ENCODE peak calls at places on chromosomes 4 and X, in nine cellular contexts. R, I, U, N, D, E, V, L and A are unnamed samples.

GRCh38 chr4:108426493-108426892 is 193.9 kb upstream of the RPL34 start:
- DNase-seq in R (no peak), I (no peak), V (no peak), U (no peak), N (no peak), L (no peak), D (no peak), E (no peak), A (no peak)

GRCh38 chrX:87664381-87664780 is 146.8 kb downstream of the KLHL4 start:
- DNase-seq in E (no peak), N (no peak), U (no peak), V (no peak), R (no peak), I (peak; percentile 55), D (no peak), L (no peak), A (no peak)

GRCh38 chrX:78555401-78555980 is 103.6 kb downstream of the RTL3 start:
- DNase-seq in N (no peak), E (no peak), I (peak; percentile 27), D (no peak), L (peak; percentile 5), R (no peak), V (peak; percentile 39), U (no peak), A (no peak)

GRCh38 chr4:75512336-75513211 is 1.6 kb downstream of the RCHY1 start:
- DNase-seq in R (no peak), E (no peak), V (peak; percentile 6), U (no peak), D (no peak), N (no peak), L (peak; percentile 64), I (peak; percentile 66), A (no peak)

GRCh38 chrX:64885850-64886249 is 90.4 kb downstream of the ZC4H2 start:
- DNase-seq in R (no peak), I (no peak), L (peak; percentile 6), E (no peak), N (no peak), V (no peak), D (no peak), U (no peak), A (no peak)

GRCh38 chrX:134423606-134424005 is 36.4 kb upstream of the HPRT1 start:
- DNase-seq in L (peak; percentile 2), U (no peak), E (no peak), N (no peak), R (no peak), I (no peak), V (no peak), D (no peak), A (no peak)

GRCh38 chr4:73251384-73251783 is 7.2 kb downstream of the ANKRD17 start:
- DNase-seq in E (no peak), I (no peak), R (no peak), L (no peak), N (no peak), U (no peak), V (no peak), D (no peak), A (no peak)

GRCh38 chr4:183097251-183098079 is 1.6 kb upstream of the WWC2 start:
- DNase-seq in E (no peak), V (peak; percentile 18), R (peak; percentile 27), I (no peak), D (peak; percentile 44), U (peak; percentile 84), N (no peak), L (no peak), A (no peak)

GRCh38 chr4:85478576-85478975 is 3.6 kb downstream of the ARHGAP24 start:
- DNase-seq in I (no peak), R (no peak), D (no peak), U (no peak), E (no peak), L (no peak), V (no peak), N (no peak), A (no peak)

GRCh38 chr4:85475631-85476233 is 782 bp downstream of the ARHGAP24 start:
- DNase-seq in L (no peak), D (peak; percentile 54), U (peak; percentile 81), I (no peak), V (no peak), R (peak; percentile 22), E (peak; percentile 25), N (no peak), A (no peak)

GRCh38 chr4:85474356-85474755 is 594 bp upstream of the ARHGAP24 start:
- DNase-seq in U (no peak), D (no peak), R (no peak), E (no peak), I (no peak), V (no peak), N (no peak), L (peak; percentile 48), A (no peak)

GRCh38 chr4:85477538-85477937 is 2.6 kb downstream of the ARHGAP24 start:
- DNase-seq in U (no peak), L (peak; percentile 61), D (no peak), I (no peak), R (no peak), E (no peak), V (no peak), N (no peak), A (no peak)

DNA sequence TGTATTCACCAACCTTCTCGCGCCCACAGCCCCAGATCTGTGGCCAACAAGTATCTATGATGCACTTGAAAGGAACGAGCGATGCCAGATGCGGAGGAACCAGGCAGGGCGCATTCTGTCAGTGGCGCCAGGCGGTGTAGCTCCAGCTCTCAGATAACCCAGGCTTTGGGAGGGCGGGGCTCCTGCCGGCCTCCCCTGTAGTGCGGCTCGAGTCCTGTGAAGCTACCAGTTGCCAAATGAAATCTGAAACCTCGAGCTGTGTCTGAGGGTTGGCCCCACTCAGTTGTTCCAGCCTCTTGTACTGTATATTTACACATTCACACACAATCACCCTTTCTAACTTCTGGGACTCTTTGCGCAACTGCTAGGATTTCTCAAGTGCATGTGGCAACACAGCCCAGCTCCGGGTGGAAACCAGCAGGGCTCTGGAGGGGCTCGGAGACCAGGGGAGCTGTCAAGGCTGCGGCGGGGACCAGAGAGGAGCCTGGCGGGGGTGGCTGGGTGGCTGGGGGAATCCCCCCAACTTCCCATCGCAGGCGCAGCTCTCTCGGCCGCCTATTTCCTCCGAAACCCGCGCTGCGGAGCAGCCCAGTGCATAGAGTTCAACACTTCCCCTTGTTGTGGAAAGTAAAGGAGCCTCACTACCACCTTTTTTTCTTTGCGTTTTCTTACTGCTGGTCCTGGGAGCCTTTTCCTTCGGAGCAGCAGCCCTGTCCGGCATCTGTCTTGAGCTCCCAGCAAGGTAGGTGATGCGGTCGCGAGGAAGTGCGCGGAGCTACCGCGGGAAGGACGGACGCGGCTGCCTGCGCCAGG is at the start of gene ARHGAP24:
- DNase-seq in E (peak; percentile 93), D (peak; percentile 92), V (no peak), U (peak; percentile 88), N (peak; percentile 73), R (peak; percentile 78), L (peak; percentile 89), I (peak; percentile 93), A (peak; percentile 87)
- H3K4me3 ChIP-seq in E (peak within 1 kb of the TSS; percentile 58), D (peak within 1 kb of the TSS; percentile 73), V (no peak within 1 kb of the TSS), U (no peak within 1 kb of the TSS), N (peak within 1 kb of the TSS; percentile 76), R (peak within 1 kb of the TSS; percentile 69), L (peak within 1 kb of the TSS; percentile 65), I (peak within 1 kb of the TSS; percentile 72), A (peak within 1 kb of the TSS; percentile 66)

DNA sequence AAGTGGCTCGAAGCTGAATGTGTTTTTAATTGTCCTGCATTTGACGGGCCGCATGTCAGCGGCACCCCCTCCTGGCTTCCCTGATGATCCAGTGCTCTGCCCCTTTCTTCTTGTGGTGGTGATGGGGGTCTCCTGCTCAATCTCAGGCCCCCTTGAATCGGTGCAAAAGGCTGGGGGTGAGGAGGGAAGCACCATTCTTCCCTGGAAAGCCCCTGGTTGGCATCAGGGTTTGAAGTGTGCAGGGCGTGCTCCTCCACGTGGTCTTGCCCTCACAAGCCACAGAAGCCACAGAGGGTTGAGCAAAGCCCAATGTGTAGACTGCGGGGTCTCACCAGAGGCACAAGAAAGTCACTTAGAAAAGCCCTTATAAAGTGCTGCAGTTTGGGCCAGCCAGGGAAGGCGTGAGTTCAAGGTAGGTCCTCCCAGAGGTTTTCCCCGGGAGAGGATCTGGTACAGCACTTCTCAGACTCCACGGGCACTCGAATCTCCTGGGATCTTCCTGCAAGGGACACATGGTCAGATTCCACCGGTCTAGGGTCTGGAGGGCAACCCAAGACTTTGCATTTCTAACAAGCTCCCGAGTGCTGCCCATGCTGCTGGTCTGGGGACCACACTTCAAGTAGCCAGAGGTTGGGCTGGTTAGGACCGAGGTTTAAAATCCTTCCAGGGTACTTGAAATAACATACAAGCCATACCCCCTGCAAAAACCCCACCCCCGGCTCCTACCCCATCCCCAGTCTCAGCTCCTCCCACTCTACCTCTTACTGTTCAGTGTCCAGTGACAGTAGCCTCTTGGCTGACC is 35.1 kb downstream of the PSAPL1 start:
- DNase-seq in E (no peak), R (no peak), L (no peak), I (no peak), D (no peak), U (no peak), V (no peak), N (no peak), A (no peak)
- H3K4me3 ChIP-seq in E (no peak overlapping the region), R (no peak overlapping the region), L (no peak overlapping the region), I (no peak overlapping the region), D (no peak overlapping the region), U (no peak overlapping the region), V (no peak overlapping the region), N (no peak overlapping the region), A (no peak overlapping the region)

GRCh38 chr4:54228064-54228527 is 997 bp upstream of the PDGFRA start:
- DNase-seq in V (no peak), R (peak; percentile 79), L (peak; percentile 54), D (peak; percentile 77), U (peak; percentile 67), I (peak; percentile 43), E (peak; percentile 33), N (peak; percentile 59), A (peak; percentile 68)

GRCh38 chr4:54227261-54228063 is 1.6 kb upstream of the PDGFRA start:
- DNase-seq in V (no peak), L (no peak), E (no peak), N (no peak), D (peak; percentile 56), U (peak; percentile 45), R (no peak), I (no peak), A (no peak)

GRCh38 chr4:54229631-54230478 is 762 bp downstream of the PDGFRA start:
- DNase-seq in R (peak; percentile 26), I (no peak), L (no peak), V (no peak), U (peak; percentile 83), D (no peak), E (no peak), N (peak; percentile 36), A (no peak)

GRCh38 chr4:54230479-54231418 is 1.7 kb downstream of the PDGFRA start:
- DNase-seq in U (peak; percentile 80), D (peak; percentile 74), L (no peak), E (no peak), R (peak; percentile 62), N (peak; percentile 45), V (no peak), I (no peak), A (no peak)

GRCh38 chr4:54228563-54229501 is at the start of gene PDGFRA:
- DNase-seq in R (peak; percentile 75), L (no peak), I (no peak), E (no peak), U (no peak), V (no peak), N (peak; percentile 60), D (peak; percentile 70), A (peak; percentile 85)
- H3K4me3 ChIP-seq in R (peak within 1 kb of the TSS; percentile 70), L (no peak within 1 kb of the TSS), I (peak within 1 kb of the TSS; percentile 53), E (peak within 1 kb of the TSS; percentile 36), U (peak within 1 kb of the TSS; percentile 14), V (no peak within 1 kb of the TSS), N (peak within 1 kb of the TSS; percentile 82), D (peak within 1 kb of the TSS; percentile 59), A (peak within 1 kb of the TSS; percentile 69)

DNA sequence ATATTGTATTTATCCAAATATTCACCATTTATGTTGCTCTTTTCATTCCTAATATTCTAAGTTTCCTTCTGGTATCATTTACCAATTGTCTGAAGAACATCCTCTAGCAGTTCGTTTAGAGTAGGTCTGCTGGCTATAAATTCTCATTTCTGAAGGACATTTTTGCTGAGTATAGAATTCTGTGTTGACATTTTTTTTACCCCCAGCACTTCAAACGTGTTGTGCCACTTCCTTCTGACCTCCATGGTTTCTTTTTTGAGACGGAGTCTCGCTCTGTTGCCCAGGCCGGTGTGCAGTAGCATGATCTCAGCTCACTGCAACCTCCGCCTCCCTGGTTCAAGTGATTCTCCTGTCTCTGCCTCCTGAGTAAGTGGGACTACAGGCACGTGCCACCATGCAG is 26.4 kb downstream of the JADE3 start:
- DNase-seq in V (no peak), L (no peak), I (no peak), N (no peak), D (no peak), R (no peak), E (no peak), U (no peak), A (no peak)
- H3K4me3 ChIP-seq in V (no peak overlapping the region), L (no peak overlapping the region), I (no peak overlapping the region), N (no peak overlapping the region), D (no peak overlapping the region), R (no peak overlapping the region), E (no peak overlapping the region), U (no peak overlapping the region), A (no peak overlapping the region)